ENCODE peak calls at places on chromosomes 6 and 20, in six cellular contexts. A is heart left ventricle; V is CD4-positive, alpha-beta memory T cell; R is neural progenitor cell; H is CD4-positive, CD25-positive, alpha-beta regulatory T cell; O is CD8-positive, alpha-beta memory T cell. N is an unnamed sample. For H3K27me3, the result is how much of the 10 kb centered on the place peaks cover.

GRCh38 chr6:89302195-89302770 is 12.8 kb downstream of the GABRR2 start:
- DNase-seq in A (no peak), V (no peak), R (no peak), H (no peak), O (no peak), N (no peak)

GRCh38 chr6:132072831-132073230 is 121.7 kb upstream of the CCN2 start:
- DNase-seq in A (no peak), V (no peak), R (no peak), H (no peak), O (no peak), N (no peak)

GRCh38 chr6:128882991-128883571 is at the start of gene LAMA2:
- DNase-seq in A (peak), V (no peak), R (peak), H (no peak), O (no peak), N (peak)

GRCh38 chr20:32941155-32941885 is 62.9 kb downstream of the SUN5 start:
- DNase-seq in A (no peak), V (no peak), R (no peak), H (no peak), O (no peak), N (no peak)

GRCh38 chr6:124655856-124656255 is 306.4 kb upstream of the RNF217 start:
- DNase-seq in A (no peak), V (no peak), R (no peak), H (no peak), O (no peak), N (no peak)

GRCh38 chr6:39599341-39599740 is 125.9 kb downstream of the KIF6 start:
- DNase-seq in A (no peak), V (no peak), R (no peak), H (no peak), O (no peak), N (no peak)

GRCh38 chr6:77474286-77474956 is 11.1 kb upstream of the HTR1B start:
- DNase-seq in A (no peak), V (no peak), R (no peak), H (no peak), O (no peak), N (no peak)

GRCh38 chr6:72720464-72720863 is 98.6 kb downstream of the KCNQ5 start:
- DNase-seq in A (no peak), V (no peak), R (no peak), H (no peak), O (no peak), N (no peak)

GRCh38 chr6:13383280-13384163 is 55.2 kb upstream of the TBC1D7 start:
- DNase-seq in A (no peak), V (peak), R (no peak), H (no peak), O (peak), N (no peak)

GRCh38 chr6:154613137-154613676 is 102.7 kb upstream of the CNKSR3 start:
- DNase-seq in A (no peak), V (no peak), R (no peak), H (no peak), O (no peak), N (no peak)

GRCh38 chr20:49262444-49262843 is 15.4 kb downstream of the ZNFX1 start:
- DNase-seq in A (no peak), V (no peak), R (no peak), H (no peak), O (no peak), N (no peak)

GRCh38 chr20:41446471-41446870 is 79.9 kb upstream of the EMILIN3 start:
- DNase-seq in A (no peak), V (no peak), R (no peak), H (no peak), O (no peak), N (no peak)

GRCh38 chr6:106754215-106754614 is 124.8 kb downstream of the QRSL1 start:
- DNase-seq in A (no peak), V (no peak), R (no peak), H (no peak), O (no peak), N (no peak)

GRCh38 chr6:105669232-105669631 is 266.4 kb upstream of the PREP start:
- DNase-seq in A (no peak), V (no peak), R (no peak), H (no peak), O (no peak), N (no peak)

GRCh38 chr20:46021361-46022359 is 7.4 kb upstream of the SLC12A5 start:
- DNase-seq in A (no peak), V (no peak), R (peak), H (peak), O (peak), N (peak)

GRCh38 chr6:105442369-105442768 is 39.5 kb upstream of the PREP start:
- DNase-seq in A (no peak), V (no peak), R (no peak), H (no peak), O (no peak), N (no peak)

GRCh38 chr6:32087574-32088486 is 21.3 kb downstream of the TNXB start:
- DNase-seq in A (peak), V (peak), R (peak), H (peak), O (peak), N (peak)

GRCh38 chr6:105592329-105592728 is 189.4 kb upstream of the PREP start:
- DNase-seq in A (no peak), V (no peak), R (no peak), H (no peak), O (no peak), N (no peak)

GRCh38 chr6:99967052-99967451 is 27.0 kb downstream of the MCHR2 start:
- DNase-seq in A (no peak), V (no peak), R (no peak), H (no peak), O (no peak), N (no peak)

GRCh38 chr20:32149566-32150170 is 40.2 kb downstream of the TM9SF4 start:
- DNase-seq in A (no peak), V (no peak), R (no peak), H (no peak), O (no peak), N (no peak)

GRCh38 chr6:3987072-3987471 is 91.9 kb downstream of the FAM217A start:
- DNase-seq in A (no peak), V (no peak), R (peak), H (no peak), O (no peak), N (no peak)

GRCh38 chr6:158785036-158785435 is 34.1 kb downstream of the EZR start:
- DNase-seq in A (no peak), V (no peak), R (no peak), H (no peak), O (no peak), N (no peak)

GRCh38 chr20:63079971-63080370 is 73.2 kb upstream of the BHLHE23 start:
- DNase-seq in A (no peak), V (no peak), R (no peak), H (no peak), O (no peak), N (no peak)

GRCh38 chr6:7541175-7542064 is at the start of gene DSP:
- DNase-seq in A (peak), V (peak), R (peak), H (no peak), O (no peak), N (peak)

GRCh38 chr6:125312478-125312877 is 10.7 kb upstream of the HDDC2 start:
- DNase-seq in A (no peak), V (no peak), R (no peak), H (no peak), O (no peak), N (no peak)

GRCh38 chr6:166602928-166603690 is 16.6 kb upstream of the RAMACL start:
- DNase-seq in A (no peak), V (no peak), R (no peak), H (no peak), O (no peak), N (no peak)

GRCh38 chr20:48783533-48784272 is 44.1 kb downstream of the PREX1 start:
- DNase-seq in A (no peak), V (peak), R (no peak), H (no peak), O (peak), N (no peak)

GRCh38 chr6:72876256-72876655 is 254.4 kb downstream of the KCNQ5 start:
- DNase-seq in A (no peak), V (no peak), R (no peak), H (no peak), O (no peak), N (no peak)

GRCh38 chr6:111862314-111862713 is 10.9 kb downstream of the FYN start:
- DNase-seq in A (no peak), V (no peak), R (no peak), H (no peak), O (no peak), N (no peak)

GRCh38 chr6:85449818-85450577 is at the start of gene NT5E:
- DNase-seq in A (peak), V (peak), R (peak), H (no peak), O (peak), N (no peak)

GRCh38 chr6:144334150-144334708 is 49.1 kb downstream of the UTRN start:
- DNase-seq in A (no peak), V (peak), R (no peak), H (peak), O (peak), N (no peak)

GRCh38 chr6:100366419-100366818 is 98.3 kb downstream of the SIM1 start:
- DNase-seq in A (no peak), V (no peak), R (no peak), H (no peak), O (no peak), N (no peak)

GRCh38 chr20:1537731-1538058 is 19.8 kb downstream of the SIRPD start:
- DNase-seq in A (peak), V (no peak), R (no peak), H (no peak), O (no peak), N (no peak)

GRCh38 chr6:12196326-12196936 is 93.7 kb upstream of the EDN1 start:
- DNase-seq in A (no peak), V (no peak), R (no peak), H (no peak), O (no peak), N (no peak)

GRCh38 chr6:18595774-18596528 is 208.8 kb downstream of the RNF144B start:
- DNase-seq in A (peak), V (peak), R (peak), H (peak), O (peak), N (peak)

GRCh38 chr6:107565165-107565723 is 75.3 kb downstream of the SOBP start:
- DNase-seq in A (no peak), V (no peak), R (no peak), H (no peak), O (no peak), N (no peak)

GRCh38 chr20:37516697-37517370 is 4.2 kb upstream of the NNAT start:
- DNase-seq in A (no peak), V (no peak), R (no peak), H (no peak), O (no peak), N (no peak)

GRCh38 chr6:159493888-159494632 is 199.0 kb downstream of the SOD2 start:
- DNase-seq in A (no peak), V (no peak), R (no peak), H (no peak), O (no peak), N (no peak)

GRCh38 chr6:116902634-116903033 is 25.6 kb downstream of the RFX6 start:
- DNase-seq in A (no peak), V (no peak), R (no peak), H (no peak), O (no peak), N (no peak)
- H3K27me3 ChIP-seq in A (under half), V (under half), R (under half), H (under half), O (under half), N (under half)

DNA sequence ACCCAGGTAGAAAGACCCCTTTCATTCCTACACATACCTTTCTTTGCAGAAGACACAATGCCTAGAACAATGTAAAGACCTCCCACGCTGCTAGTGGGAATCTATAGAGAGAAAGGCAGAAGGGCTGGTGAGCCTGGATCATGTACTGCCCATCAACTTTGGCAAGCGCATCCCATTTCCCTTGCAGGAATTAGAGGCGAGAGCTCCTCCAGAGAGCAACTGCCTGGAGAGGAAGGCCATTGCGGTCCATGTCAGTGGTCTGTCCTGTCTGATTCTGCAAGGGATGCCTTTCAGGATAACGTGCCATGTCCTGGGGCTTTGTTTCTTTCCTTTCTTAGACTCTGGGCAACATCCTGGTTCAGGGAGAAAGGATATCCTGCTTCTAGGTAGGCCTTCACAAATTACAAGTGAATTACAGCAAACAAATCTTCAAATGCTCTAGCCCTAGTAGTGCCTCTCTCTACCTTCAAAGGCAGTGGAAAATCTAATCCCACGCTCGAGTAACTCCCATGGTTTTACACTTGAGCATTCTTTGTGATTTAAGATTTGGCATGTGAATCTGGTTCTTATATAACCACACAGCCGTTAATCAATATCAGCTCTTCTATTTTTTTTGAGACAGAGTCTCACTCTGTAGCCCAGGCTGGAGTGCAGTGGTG is 38.5 kb downstream of the GCNT2 start:
- DNase-seq in A (no peak), V (no peak), R (peak), H (no peak), O (no peak), N (no peak)
- H3K4me3 ChIP-seq in A (no peak), V (no peak), R (peak), H (no peak), O (no peak), N (no peak)

GRCh38 chr20:6100261-6100660 is 22.6 kb downstream of the FERMT1 start:
- DNase-seq in A (no peak), V (no peak), R (no peak), H (no peak), O (no peak), N (no peak)

GRCh38 chr20:6091661-6092060 is 31.2 kb downstream of the FERMT1 start:
- DNase-seq in A (no peak), V (no peak), R (no peak), H (no peak), O (no peak), N (no peak)

GRCh38 chr20:6094565-6094964 is 28.3 kb downstream of the FERMT1 start:
- DNase-seq in A (no peak), V (no peak), R (no peak), H (no peak), O (no peak), N (no peak)

GRCh38 chr20:6094038-6094437 is 28.8 kb downstream of the FERMT1 start:
- DNase-seq in A (no peak), V (no peak), R (no peak), H (no peak), O (no peak), N (no peak)

GRCh38 chr20:6095409-6095808 is 27.4 kb downstream of the FERMT1 start:
- DNase-seq in A (no peak), V (no peak), R (no peak), H (no peak), O (no peak), N (no peak)
- H3K27me3 ChIP-seq in A (under half), V (under half), R (under half), H (under half), O (under half), N (under half)

DNA sequence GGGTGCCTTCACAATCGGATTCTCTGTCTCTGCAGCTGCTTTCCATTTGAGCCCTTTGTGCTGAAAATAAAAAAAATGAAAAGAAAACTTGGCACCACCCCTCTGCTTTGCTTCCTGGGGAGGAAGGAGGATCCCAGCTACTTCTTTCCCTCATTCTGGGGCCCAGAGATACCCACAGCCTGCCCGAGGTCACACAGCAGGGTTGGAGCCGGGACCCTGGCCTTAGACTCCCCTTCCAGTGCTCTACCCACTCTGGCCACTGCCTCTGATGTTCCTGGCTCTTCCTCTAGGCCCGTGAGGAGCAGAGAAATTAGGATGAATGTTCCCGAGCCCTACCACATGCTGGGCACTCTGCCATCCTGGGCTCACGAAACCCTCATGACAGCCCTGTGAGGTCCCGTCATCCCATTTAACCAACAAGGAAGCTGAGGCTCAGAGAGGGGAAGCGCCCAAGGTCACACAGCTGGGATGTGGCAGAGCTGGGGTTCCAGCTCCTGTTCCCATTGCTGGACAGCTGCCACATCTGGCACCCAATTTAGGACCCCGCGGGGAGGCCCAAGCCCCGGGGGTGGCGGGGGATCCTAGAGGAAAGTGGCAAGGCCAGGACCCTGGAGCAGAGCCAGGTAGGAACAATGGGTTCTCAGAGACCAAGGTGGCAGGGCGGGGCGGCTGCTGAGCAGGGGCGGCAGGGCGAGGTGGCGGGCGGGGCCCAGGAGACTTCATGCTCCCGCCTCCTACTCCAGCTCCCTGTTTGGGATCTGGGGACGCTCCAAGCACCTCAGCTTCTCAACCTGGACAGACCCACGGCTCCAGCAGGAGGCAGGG is 76.6 kb downstream of the CEBPB start:
- DNase-seq in A (no peak), V (no peak), R (peak), H (no peak), O (no peak), N (peak)
- H3K4me3 ChIP-seq in A (no peak), V (no peak), R (no peak), H (no peak), O (no peak), N (no peak)

GRCh38 chr6:170289971-170290305 is 940 bp downstream of the DLL1 start:
- DNase-seq in A (no peak), V (no peak), R (no peak), H (no peak), O (no peak), N (no peak)
- H3K27me3 ChIP-seq in A (under half), V (under half), R (half or more), H (under half), O (under half), N (half or more)

DNA sequence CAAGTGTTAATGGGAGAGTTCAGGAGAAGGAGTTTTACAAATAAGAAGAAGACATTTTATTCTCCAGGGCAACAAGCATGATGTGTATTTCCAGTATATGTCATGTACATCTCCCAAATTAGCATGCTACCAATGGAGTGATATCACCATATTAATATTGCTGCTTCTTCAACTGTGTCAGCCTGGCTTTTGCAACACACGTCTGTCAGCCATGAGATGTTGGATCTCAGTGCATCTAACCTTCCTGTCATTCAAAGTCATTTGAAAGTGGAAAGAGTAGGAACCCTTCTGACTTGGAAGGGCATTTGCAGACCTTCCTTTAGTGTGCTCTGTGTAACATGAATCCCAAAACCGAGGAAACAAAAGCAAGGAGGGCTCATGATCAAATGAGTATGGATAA is 284.1 kb downstream of the ZNF217 start:
- DNase-seq in A (no peak), V (no peak), R (no peak), H (no peak), O (no peak), N (no peak)
- H3K4me3 ChIP-seq in A (no peak), V (no peak), R (no peak), H (no peak), O (no peak), N (no peak)